ENCODE peak calls at places on chromosomes 5 and 9, in four cellular contexts. T, B, N and Q are unnamed samples.

GRCh38 chr9:121735792-121736130 is 84.3 kb downstream of the DAB2IP start:
- DNase-seq in T (peak; percentile 55), N (no peak), B (no peak), Q (no peak)

GRCh38 chr9:33473216-33473615 is 508 bp downstream of the NOL6 start:
- DNase-seq in T (no peak), N (no peak), B (no peak), Q (no peak)

GRCh38 chr5:82493217-82493616 is 215.1 kb upstream of the RPS23 start:
- DNase-seq in B (no peak), N (no peak), T (no peak), Q (no peak)

GRCh38 chr5:38846379-38846967 is 661 bp downstream of the OSMR start:
- DNase-seq in B (no peak), N (peak; percentile 7), T (no peak), Q (peak; percentile 70)

GRCh38 chr9:73143606-73144328 is 7.9 kb upstream of the ANXA1 start:
- DNase-seq in N (no peak), B (no peak), T (no peak), Q (no peak)

GRCh38 chr5:43066799-43067741 is 27.0 kb upstream of the ANXA2R start:
- DNase-seq in B (peak; percentile 91), N (peak; percentile 87), T (peak; percentile 89), Q (peak; percentile 84)

GRCh38 chr9:128689293-128689770 is 310 bp downstream of the SET start:
- DNase-seq in T (peak; percentile 64), B (no peak), N (no peak), Q (no peak)

GRCh38 chr5:128082551-128083032 is 974 bp upstream of the SLC12A2 start:
- DNase-seq in N (no peak), B (no peak), T (no peak), Q (no peak)

GRCh38 chr5:56099346-56099745 is 104.6 kb upstream of the IL6ST start:
- DNase-seq in B (no peak), N (peak; percentile 39), T (no peak), Q (no peak)

GRCh38 chr5:36897616-36898015 is 21.0 kb downstream of the NIPBL start:
- DNase-seq in T (no peak), N (no peak), B (no peak), Q (no peak)

GRCh38 chr9:111949919-111950318 is 53.3 kb downstream of the UGCG start:
- DNase-seq in B (no peak), T (no peak), N (no peak), Q (no peak)

GRCh38 chr5:473344-474192 is 30.6 kb downstream of the EXOC3 start:
- DNase-seq in N (peak; percentile 27), T (no peak), B (peak; percentile 44), Q (peak; percentile 45)

GRCh38 chr5:3729631-3730030 is 134.0 kb downstream of the IRX1 start:
- DNase-seq in N (no peak), B (no peak), T (no peak), Q (no peak)

GRCh38 chr5:141903261-141903660 is 20.4 kb upstream of the DELE1 start:
- DNase-seq in N (no peak), B (no peak), T (no peak), Q (no peak)

GRCh38 chr5:84374568-84374967 is 10.1 kb downstream of the EDIL3 start:
- DNase-seq in B (no peak), N (no peak), T (no peak), Q (no peak)

GRCh38 chr5:74367241-74367733 is 273.2 kb downstream of the ENC1 start:
- DNase-seq in B (no peak), N (no peak), T (no peak), Q (no peak)

GRCh38 chr5:147483197-147483790 is 26.6 kb downstream of the DPYSL3 start:
- DNase-seq in N (no peak), T (no peak), B (no peak), Q (no peak)

GRCh38 chr5:66742896-66743247 is 146.7 kb downstream of the MAST4 start:
- DNase-seq in N (no peak), B (no peak), T (no peak), Q (no peak)

GRCh38 chr5:53089481-53089976 is 20.0 kb downstream of the MOCS2 start:
- DNase-seq in N (no peak), T (no peak), B (no peak), Q (no peak)

GRCh38 chr5:65903581-65903980 is 22.8 kb upstream of the ERBIN start:
- DNase-seq in B (no peak), T (no peak), N (no peak), Q (no peak)

GRCh38 chr9:34382879-34383278 is 6.2 kb upstream of the MYORG start:
- DNase-seq in T (no peak), N (no peak), B (no peak), Q (no peak)

GRCh38 chr9:124478014-124478753 is 27.9 kb downstream of the ADGRD2 start:
- DNase-seq in T (no peak), B (no peak), N (no peak), Q (peak; percentile 46)

GRCh38 chr5:87829214-87829551 is 416.5 kb upstream of the CCNH start:
- DNase-seq in B (no peak), N (peak; percentile 19), T (no peak), Q (no peak)

GRCh38 chr5:151218177-151218576 is 5.7 kb downstream of the CCDC69 start:
- DNase-seq in T (peak; percentile 16), N (no peak), B (no peak), Q (no peak)

GRCh38 chr5:38414348-38414747 is 142.1 kb downstream of the LIFR start:
- DNase-seq in T (no peak), N (no peak), B (no peak), Q (no peak)

GRCh38 chr9:98775831-98776441 is 20.4 kb downstream of the ANKS6 start:
- DNase-seq in B (no peak), T (peak; percentile 61), N (peak; percentile 67), Q (no peak)

GRCh38 chr9:89002987-89003386 is 11.7 kb downstream of the S1PR3 start:
- DNase-seq in T (no peak), N (no peak), B (no peak), Q (no peak)

GRCh38 chr5:34563951-34564705 is 92.0 kb upstream of the RAI14 start:
- DNase-seq in N (no peak), T (no peak), B (no peak), Q (no peak)

GRCh38 chr5:77209495-77210090 is 887 bp upstream of the PDE8B start:
- DNase-seq in T (no peak), N (no peak), B (no peak), Q (no peak)

GRCh38 chr5:32583582-32584232 is 1.6 kb upstream of the SUB1 start:
- DNase-seq in N (no peak), T (no peak), B (peak; percentile 56), Q (no peak)

DNA sequence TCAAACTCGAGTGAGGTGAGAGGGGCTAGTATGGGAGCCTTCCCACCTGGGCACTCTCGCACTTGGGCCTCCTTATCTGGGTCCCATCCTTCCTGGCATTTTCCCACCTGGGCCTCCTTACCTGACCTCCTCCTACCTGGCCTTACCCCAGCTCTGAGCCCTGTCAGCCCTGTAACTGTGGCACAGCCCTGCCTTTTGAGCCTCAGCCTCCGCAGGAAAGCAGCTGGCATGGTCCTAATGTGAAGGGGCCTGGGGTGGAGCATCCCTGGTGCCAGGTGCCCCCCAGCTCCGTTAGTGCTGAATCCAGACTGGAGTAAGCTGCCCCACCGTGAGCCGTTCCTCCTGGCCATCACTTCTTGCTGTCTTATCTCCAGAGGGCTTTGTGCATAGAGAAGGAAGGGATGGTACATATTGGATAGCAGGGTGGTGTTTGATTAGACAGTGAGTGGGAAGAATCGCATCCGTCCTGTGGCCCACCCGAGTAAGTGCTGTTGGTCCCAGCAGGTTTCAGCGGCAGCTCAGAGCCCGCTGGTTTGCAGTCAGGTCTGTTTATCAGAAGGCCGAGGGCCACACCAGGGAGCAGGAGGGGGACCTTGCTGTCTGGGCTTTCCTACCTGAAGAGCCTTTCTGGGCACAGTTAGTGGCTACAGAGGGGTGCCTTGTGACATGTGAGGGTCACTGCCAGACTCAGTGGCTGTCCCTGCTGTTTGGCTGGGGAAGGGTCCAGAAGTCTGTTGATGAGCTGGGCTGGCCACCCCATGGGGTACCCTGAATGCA is 76.5 kb downstream of the WNK2 start:
- DNase-seq in N (no peak), T (no peak), B (peak; percentile 5), Q (peak; percentile 54)
- TF ChIP-seq CTCF in N (no peak), T (no peak), B (no peak), Q (no peak)

GRCh38 chr9:78029601-78030552 is 1.7 kb downstream of the GNAQ start:
- DNase-seq in N (no peak), B (peak; percentile 14), T (no peak), Q (no peak)
- H3K4me1 ChIP-seq in N (peaks cover 48% of the 10 kb centered on the region), B (peaks cover 73% of the 10 kb centered on the region), T (no peaks in the 10 kb centered on the region), Q (peaks cover 66% of the 10 kb centered on the region)

GRCh38 chr5:69378376-69378775 is 8.8 kb downstream of the RAD17 start:
- DNase-seq in B (no peak), N (no peak), T (no peak), Q (no peak)
- H3K36me3 ChIP-seq in B (no peaks in the 10 kb centered on the region), N (peaks cover 32% of the 10 kb centered on the region), T (peaks cover 1% of the 10 kb centered on the region), Q (peaks cover 70% of the 10 kb centered on the region)

DNA sequence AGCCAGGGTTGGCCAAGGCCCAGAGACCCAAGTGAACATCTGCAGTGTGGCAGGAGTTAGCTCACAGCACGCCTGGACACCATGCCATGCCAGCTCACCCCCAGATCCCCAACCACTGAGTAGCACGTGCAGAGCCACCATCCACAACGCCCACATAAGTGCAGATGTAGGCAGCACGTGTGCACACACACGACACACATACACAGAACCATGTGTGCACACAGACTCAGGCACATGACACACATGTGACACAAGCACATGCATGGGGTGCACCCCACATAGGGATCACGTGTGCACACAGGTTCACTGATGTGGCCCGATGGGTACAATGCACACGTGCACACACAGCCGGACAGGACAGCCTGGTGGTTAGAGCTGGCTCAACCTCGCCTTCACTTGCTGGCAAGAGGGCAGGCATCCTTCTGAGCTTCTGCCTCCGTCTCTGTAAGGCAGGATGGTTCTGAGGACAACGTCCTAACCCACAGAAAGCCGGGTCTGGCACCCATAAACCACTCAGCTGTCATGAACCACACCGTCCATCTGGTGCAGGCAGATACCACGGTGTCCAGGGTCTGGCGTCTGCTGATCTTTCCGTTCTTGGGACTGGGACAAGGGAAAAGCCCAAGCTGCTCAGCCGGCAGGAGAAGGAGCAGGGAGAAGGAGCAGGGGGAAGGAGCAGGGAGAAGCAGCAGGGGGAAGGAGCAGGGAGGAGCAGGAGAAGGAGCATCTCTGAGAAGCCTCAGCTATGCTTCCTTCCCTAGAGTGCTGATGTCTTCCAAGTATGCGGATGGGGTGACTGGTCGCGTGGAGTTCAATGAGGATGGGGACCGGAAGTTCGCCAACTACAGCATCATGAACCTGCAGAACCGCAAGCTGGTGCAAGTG is 12.0 kb downstream of the LRRC26 start:
- DNase-seq in B (no peak), N (no peak), T (no peak), Q (no peak)
- TF ChIP-seq CTCF in B (no peak), N (no peak), T (no peak), Q (no peak)

GRCh38 chr5:177091232-177091631 is 4.5 kb downstream of the FGFR4 start:
- DNase-seq in T (no peak), N (no peak), B (no peak), Q (no peak)

GRCh38 chr5:177089146-177089545 is 2.4 kb downstream of the FGFR4 start:
- DNase-seq in T (no peak), N (no peak), B (no peak), Q (no peak)

GRCh38 chr5:177090813-177091212 is 4.1 kb downstream of the FGFR4 start:
- DNase-seq in T (no peak), B (no peak), N (no peak), Q (no peak)

GRCh38 chr5:177087707-177088005 is 941 bp downstream of the FGFR4 start:
- DNase-seq in B (no peak), T (no peak), N (no peak), Q (no peak)

GRCh38 chr5:177089825-177090641 is 3.3 kb downstream of the FGFR4 start:
- DNase-seq in B (peak; percentile 47), N (no peak), T (no peak), Q (no peak)
- H3K4me1 ChIP-seq in B (peaks cover 48% of the 10 kb centered on the region), N (peaks cover 84% of the 10 kb centered on the region), T (peaks cover 37% of the 10 kb centered on the region), Q (peaks cover 4% of the 10 kb centered on the region)

GRCh38 chr5:10381805-10382204 is 28.3 kb downstream of the MARCHF6 start:
- DNase-seq in B (no peak), N (no peak), T (no peak), Q (no peak)
- H3K36me3 ChIP-seq in B (no peaks in the 10 kb centered on the region), N (peaks cover 44% of the 10 kb centered on the region), T (no peaks in the 10 kb centered on the region), Q (peaks cover 45% of the 10 kb centered on the region)